ENCODE peak calls at places on chromosomes 12 and 14, in eight cellular contexts. K is keratinocyte, Z is K562, L is RWPE2, N is lower lobe of right lung, D is iPS DF 6.9, U is stomach, B is A549. Q is an unnamed sample.
A peak's percentile ranks its signal among the peaks of the same experiment; 100 is the strongest.

GRCh38 chr12:108930155-108930554 is 50.3 kb downstream of the DAO start:
- DNase-seq in D (no peak), B (no peak), L (no peak), K (no peak), N (no peak), Z (no peak), U (no peak), Q (no peak)

GRCh38 chr14:25050494-25051170 is 685 bp upstream of the STXBP6 start:
- DNase-seq in U (no peak), D (no peak), B (no peak), N (no peak), L (no peak), Z (no peak), K (no peak), Q (no peak)

GRCh38 chr14:50039734-50040400 is 76.5 kb downstream of the VCPKMT start:
- DNase-seq in B (peak; percentile 48), N (peak; percentile 85), Z (no peak), L (no peak), K (no peak), U (no peak), D (no peak), Q (peak; percentile 80)

GRCh38 chr14:102516531-102517411 is 7.2 kb upstream of the ANKRD9 start:
- DNase-seq in L (peak; percentile 69), D (no peak), U (peak; percentile 68), Z (peak; percentile 78), N (peak; percentile 71), B (peak; percentile 67), K (no peak), Q (peak; percentile 82)

GRCh38 chr12:70645494-70646317 is 8.5 kb upstream of the PTPRB start:
- DNase-seq in D (peak; percentile 31), U (peak; percentile 36), N (peak; percentile 57), Z (peak; percentile 62), B (peak; percentile 60), L (peak; percentile 90), K (peak; percentile 68), Q (no peak)

GRCh38 chr12:4987076-4987775 is 56.5 kb upstream of the KCNA5 start:
- DNase-seq in D (no peak), Z (no peak), L (no peak), B (no peak), N (no peak), U (no peak), K (no peak), Q (no peak)

GRCh38 chr12:30753233-30753632 is 1.5 kb downstream of the CAPRIN2 start:
- DNase-seq in K (no peak), Z (peak; percentile 34), L (no peak), D (peak; percentile 35), U (no peak), B (peak; percentile 40), N (no peak), Q (no peak)

GRCh38 chr12:99960312-99960711 is 24.4 kb downstream of the ANKS1B start:
- DNase-seq in D (no peak), K (no peak), L (no peak), N (no peak), Z (no peak), U (no peak), B (no peak), Q (no peak)

GRCh38 chr12:106137456-106138278 is 1.1 kb downstream of the NUAK1 start:
- DNase-seq in K (no peak), N (no peak), Z (no peak), U (no peak), L (no peak), D (no peak), B (no peak), Q (no peak)

GRCh38 chr12:41441180-41441579 is 253.1 kb downstream of the PDZRN4 start:
- DNase-seq in L (no peak), N (no peak), U (no peak), K (no peak), Z (no peak), B (no peak), D (no peak), Q (no peak)

GRCh38 chr12:29245246-29245645 is 96.2 kb downstream of the FAR2 start:
- DNase-seq in L (no peak), D (no peak), U (no peak), B (no peak), N (no peak), Z (no peak), K (no peak), Q (no peak)

GRCh38 chr12:29599397-29599796 is 101.9 kb upstream of the OVCH1 start:
- DNase-seq in U (no peak), D (no peak), L (no peak), B (no peak), Z (no peak), K (no peak), N (no peak), Q (no peak)

GRCh38 chr12:212799-213526 is 994 bp downstream of the SLC6A12 start:
- DNase-seq in U (peak; percentile 46), B (no peak), L (no peak), K (no peak), N (no peak), D (no peak), Z (no peak), Q (no peak)

GRCh38 chr12:13000935-13001724 is 1.1 kb upstream of the HEBP1 start:
- DNase-seq in K (no peak), B (peak; percentile 86), Z (peak; percentile 46), D (no peak), L (no peak), U (peak; percentile 51), N (peak; percentile 79), Q (peak; percentile 85)

GRCh38 chr14:30737916-30738315 is 115.8 kb downstream of the SCFD1 start:
- DNase-seq in Z (no peak), L (no peak), U (no peak), B (no peak), N (no peak), K (no peak), D (no peak), Q (no peak)

GRCh38 chr14:69260246-69260978 is 454 bp downstream of the GALNT16 start:
- DNase-seq in N (no peak), D (no peak), Z (no peak), K (no peak), U (no peak), B (no peak), L (no peak), Q (no peak)

GRCh38 chr14:69259176-69259530 is 805 bp upstream of the GALNT16 start:
- DNase-seq in N (no peak), D (no peak), K (no peak), B (no peak), Z (no peak), U (no peak), L (no peak), Q (no peak)

GRCh38 chr14:69260979-69261605 is 1.1 kb downstream of the GALNT16 start:
- DNase-seq in D (no peak), N (no peak), U (peak; percentile 37), Z (peak; percentile 73), B (peak; percentile 72), K (no peak), L (no peak), Q (no peak)

GRCh38 chr14:69261761-69262331 is 1.9 kb downstream of the GALNT16 start:
- DNase-seq in U (no peak), B (no peak), K (no peak), Z (no peak), D (no peak), L (no peak), N (no peak), Q (no peak)

DNA sequence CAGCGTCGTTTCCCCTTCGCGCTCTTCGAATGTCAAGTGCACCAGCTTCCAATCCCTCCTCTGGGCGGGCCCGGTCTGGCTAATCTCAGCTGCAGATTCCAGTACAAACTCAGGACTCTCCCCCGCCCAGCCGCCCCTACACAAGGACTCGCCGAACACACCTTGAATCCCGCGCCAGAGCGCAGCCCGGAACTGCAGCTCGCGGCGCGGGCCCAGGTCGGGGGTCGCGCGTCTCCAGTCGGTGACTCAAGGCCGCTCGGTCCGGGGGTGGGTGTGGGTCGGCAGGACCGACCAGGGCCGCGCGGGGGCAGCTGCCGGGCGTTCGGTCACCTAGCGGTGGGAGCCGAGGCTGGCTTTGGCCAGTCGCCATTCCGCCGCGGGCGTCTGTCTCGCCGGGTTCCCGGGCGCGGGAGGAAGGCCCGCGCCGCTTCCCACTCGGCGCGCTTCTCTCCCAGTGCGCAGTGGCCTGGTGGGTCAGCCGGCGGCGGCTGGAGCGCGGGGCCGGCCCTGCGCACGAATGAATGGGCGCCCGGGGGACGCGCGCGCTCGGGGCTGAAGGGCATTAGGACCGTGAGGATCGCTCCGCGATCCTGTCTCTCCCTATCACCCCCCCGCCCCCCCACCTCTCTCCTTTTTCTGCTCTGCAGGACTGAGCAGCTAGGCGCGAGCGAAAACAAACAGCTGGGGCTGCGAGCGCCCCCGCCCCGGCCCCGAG is at the start of gene GALNT16:
- DNase-seq in B (peak; percentile 63), D (no peak), N (no peak), Z (peak; percentile 42), U (peak; percentile 38), K (no peak), L (no peak), Q (peak; percentile 69)
- H3K4me3 ChIP-seq in B (peak within 1 kb of the TSS; percentile 62), D (peak within 1 kb of the TSS; percentile 90), N (peak within 1 kb of the TSS; percentile 59), Z (no peak within 1 kb of the TSS), U (peak within 1 kb of the TSS; percentile 75), K (peak within 1 kb of the TSS; percentile 46), L (peak within 1 kb of the TSS; percentile 34), Q (peak within 1 kb of the TSS; percentile 54)

GRCh38 chr12:34384693-34385092 is 362.4 kb downstream of the ALG10 start:
- DNase-seq in Z (no peak), B (no peak), K (no peak), D (no peak), U (no peak), L (no peak), N (no peak), Q (no peak)
- H3K9me3 ChIP-seq in Z (no peaks in the 10 kb centered on the region), B (no peaks in the 10 kb centered on the region), K (peaks cover 25% of the 10 kb centered on the region), D (peaks cover 44% of the 10 kb centered on the region), U (peaks cover 100% of the 10 kb centered on the region), L (peaks cover 3% of the 10 kb centered on the region), N (peaks cover 12% of the 10 kb centered on the region), Q (no peaks in the 10 kb centered on the region)

DNA sequence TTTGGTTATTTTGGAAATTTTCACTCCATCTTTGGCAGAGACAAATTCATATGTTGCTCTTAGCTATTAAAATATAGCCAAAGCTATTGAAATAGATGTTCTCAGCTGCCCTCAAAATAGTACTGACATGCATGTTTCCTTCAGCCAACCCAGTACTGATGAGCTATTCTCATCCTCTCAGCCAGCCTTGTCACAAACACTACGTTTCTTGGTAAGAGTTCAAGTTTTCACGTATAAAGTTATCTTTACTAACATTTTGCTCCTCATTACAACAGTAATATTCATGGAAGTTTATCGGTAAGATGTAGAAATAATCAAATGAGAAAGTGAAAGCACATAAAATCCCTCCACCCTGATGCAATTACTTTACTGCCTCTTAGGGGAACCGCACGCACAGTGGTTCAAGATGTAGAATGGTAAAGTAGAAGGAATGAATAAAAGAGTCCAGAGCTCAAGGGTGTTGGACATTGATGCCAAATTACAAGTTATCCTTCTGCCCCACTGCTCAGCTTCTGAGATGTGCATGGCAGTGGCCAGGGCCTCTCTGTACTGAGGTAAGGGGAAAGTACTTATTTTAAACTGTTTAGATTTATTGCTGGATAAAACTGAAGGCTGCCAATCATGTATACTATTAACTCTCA is 20.7 kb downstream of the GCH1 start:
- DNase-seq in U (no peak), K (no peak), B (no peak), D (no peak), Z (no peak), N (no peak), L (no peak), Q (no peak)
- H3K4me3 ChIP-seq in U (peak overlapping the region; percentile 41), K (peak overlapping the region; percentile 75), B (peak overlapping the region; percentile 24), D (no peak overlapping the region), Z (peak overlapping the region; percentile 2), N (peak overlapping the region; percentile 53), L (peak overlapping the region; percentile 18), Q (peak overlapping the region; percentile 49)

DNA sequence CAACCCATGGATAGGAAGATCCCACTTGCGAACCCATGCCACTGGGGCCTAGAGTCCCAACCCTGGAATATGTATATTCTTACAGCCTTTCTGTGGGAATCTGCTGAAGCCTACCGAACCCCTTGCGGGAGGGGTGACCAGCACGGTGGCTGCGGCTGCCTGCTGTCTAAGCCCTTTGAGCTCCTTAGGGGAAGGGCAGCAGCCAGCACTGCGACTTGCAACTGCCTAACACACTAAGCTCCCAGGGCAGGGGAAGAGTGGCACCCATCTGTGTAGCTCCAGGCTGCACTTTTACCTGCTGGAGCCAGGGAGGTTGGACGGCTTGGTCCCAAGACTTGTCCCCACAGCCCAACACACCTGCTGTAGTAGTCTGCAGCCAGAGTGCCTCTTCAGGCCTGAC is 1968.7 kb upstream of the FLRT2 start:
- DNase-seq in K (no peak), U (no peak), D (no peak), Z (no peak), N (no peak), L (no peak), B (no peak), Q (peak; percentile 47)
- H3K9me3 ChIP-seq in K (no peaks in the 10 kb centered on the region), U (peaks cover 3% of the 10 kb centered on the region), D (no peaks in the 10 kb centered on the region), Z (no peaks in the 10 kb centered on the region), N (no peaks in the 10 kb centered on the region), L (no peaks in the 10 kb centered on the region), B (peaks cover 3% of the 10 kb centered on the region), Q (no peaks in the 10 kb centered on the region)